ENCODE peak calls at places on chromosomes 3 and 15, in eight cellular contexts. One of them, this sample, is unnamed.

GRCh38 chr3:143552851-143553250 is 295.4 kb downstream of the SLC9A9 start:
- DNase-seq in progenitor cell of endocrine pancreas: no peak
- DNase-seq in A673: no peak
- DNase-seq in left ventricle myocardium inferior: no peak
- DNase-seq in cardiac fibroblast: no peak
- DNase-seq in AG04450: no peak
- DNase-seq in GM23338: no peak
- DNase-seq in foreskin fibroblast: no peak
- DNase-seq in this sample: no peak

GRCh38 chr15:40565333-40566238 is 744 bp upstream of the CCDC32 start:
- DNase-seq in progenitor cell of endocrine pancreas: no peak
- DNase-seq in A673: no peak
- DNase-seq in left ventricle myocardium inferior: no peak
- DNase-seq in cardiac fibroblast: no peak
- DNase-seq in AG04450: no peak
- DNase-seq in GM23338: no peak
- DNase-seq in foreskin fibroblast: no peak
- DNase-seq in this sample: no peak

GRCh38 chr3:60136606-60137005 is 1086.8 kb upstream of the CFAP20DC start:
- DNase-seq in progenitor cell of endocrine pancreas: no peak
- DNase-seq in A673: no peak
- DNase-seq in left ventricle myocardium inferior: no peak
- DNase-seq in cardiac fibroblast: no peak
- DNase-seq in AG04450: no peak
- DNase-seq in GM23338: no peak
- DNase-seq in foreskin fibroblast: no peak
- DNase-seq in this sample: no peak

GRCh38 chr15:101407439-101407838 is 82.1 kb downstream of the PCSK6 start:
- DNase-seq in progenitor cell of endocrine pancreas: no peak
- DNase-seq in A673: no peak
- DNase-seq in left ventricle myocardium inferior: no peak
- DNase-seq in cardiac fibroblast: no peak
- DNase-seq in AG04450: no peak
- DNase-seq in GM23338: no peak
- DNase-seq in foreskin fibroblast: no peak
- DNase-seq in this sample: no peak

GRCh38 chr3:158837232-158837631 is 35.4 kb downstream of the MFSD1 start:
- DNase-seq in progenitor cell of endocrine pancreas: no peak
- DNase-seq in A673: no peak
- DNase-seq in left ventricle myocardium inferior: no peak
- DNase-seq in cardiac fibroblast: no peak
- DNase-seq in AG04450: no peak
- DNase-seq in GM23338: no peak
- DNase-seq in foreskin fibroblast: no peak
- DNase-seq in this sample: no peak

GRCh38 chr3:183116051-183116614 is 16.8 kb upstream of the MCCC1 start:
- DNase-seq in progenitor cell of endocrine pancreas: peak; percentile 72
- DNase-seq in A673: peak; percentile 69
- DNase-seq in left ventricle myocardium inferior: no peak
- DNase-seq in cardiac fibroblast: no peak
- DNase-seq in AG04450: no peak
- DNase-seq in GM23338: peak; percentile 98
- DNase-seq in foreskin fibroblast: peak; percentile 18
- DNase-seq in this sample: no peak

GRCh38 chr3:175082631-175083030 is 223.5 kb downstream of the NAALADL2 start:
- DNase-seq in progenitor cell of endocrine pancreas: no peak
- DNase-seq in A673: no peak
- DNase-seq in left ventricle myocardium inferior: no peak
- DNase-seq in cardiac fibroblast: no peak
- DNase-seq in AG04450: no peak
- DNase-seq in GM23338: no peak
- DNase-seq in foreskin fibroblast: no peak
- DNase-seq in this sample: no peak

GRCh38 chr15:43524254-43524847 is 6.9 kb downstream of the MAP1A start:
- DNase-seq in progenitor cell of endocrine pancreas: no peak
- DNase-seq in A673: no peak
- DNase-seq in left ventricle myocardium inferior: no peak
- DNase-seq in cardiac fibroblast: no peak
- DNase-seq in AG04450: no peak
- DNase-seq in GM23338: no peak
- DNase-seq in foreskin fibroblast: no peak
- DNase-seq in this sample: no peak

GRCh38 chr15:92021765-92022164 is 168.3 kb downstream of the SLCO3A1 start:
- DNase-seq in progenitor cell of endocrine pancreas: no peak
- DNase-seq in A673: no peak
- DNase-seq in left ventricle myocardium inferior: no peak
- DNase-seq in cardiac fibroblast: no peak
- DNase-seq in AG04450: no peak
- DNase-seq in GM23338: no peak
- DNase-seq in foreskin fibroblast: no peak
- DNase-seq in this sample: no peak

GRCh38 chr3:27681249-27681748 is 40.8 kb downstream of the EOMES start:
- DNase-seq in progenitor cell of endocrine pancreas: no peak
- DNase-seq in A673: peak; percentile 79
- DNase-seq in left ventricle myocardium inferior: no peak
- DNase-seq in cardiac fibroblast: peak; percentile 93
- DNase-seq in AG04450: peak; percentile 59
- DNase-seq in GM23338: peak; percentile 91
- DNase-seq in foreskin fibroblast: peak; percentile 90
- DNase-seq in this sample: no peak

GRCh38 chr3:185225523-185225922 is 28.3 kb downstream of the EHHADH start:
- DNase-seq in progenitor cell of endocrine pancreas: no peak
- DNase-seq in A673: no peak
- DNase-seq in left ventricle myocardium inferior: no peak
- DNase-seq in cardiac fibroblast: peak; percentile 41
- DNase-seq in AG04450: peak; percentile 44
- DNase-seq in GM23338: no peak
- DNase-seq in foreskin fibroblast: peak; percentile 73
- DNase-seq in this sample: no peak

GRCh38 chr3:156382458-156383346 is 172.2 kb downstream of the SSR3 start:
- DNase-seq in progenitor cell of endocrine pancreas: no peak
- DNase-seq in A673: peak; percentile 70
- DNase-seq in left ventricle myocardium inferior: no peak
- DNase-seq in cardiac fibroblast: peak; percentile 51
- DNase-seq in AG04450: no peak
- DNase-seq in GM23338: peak; percentile 77
- DNase-seq in foreskin fibroblast: peak; percentile 50
- DNase-seq in this sample: no peak

GRCh38 chr3:4712109-4712508 is 219.0 kb downstream of the ITPR1 start:
- DNase-seq in progenitor cell of endocrine pancreas: no peak
- DNase-seq in A673: no peak
- DNase-seq in left ventricle myocardium inferior: no peak
- DNase-seq in cardiac fibroblast: peak; percentile 70
- DNase-seq in AG04450: no peak
- DNase-seq in GM23338: peak; percentile 51
- DNase-seq in foreskin fibroblast: peak; percentile 7
- DNase-seq in this sample: no peak

GRCh38 chr3:178777718-178778411 is 241.6 kb downstream of the KCNMB2 start:
- DNase-seq in progenitor cell of endocrine pancreas: no peak
- DNase-seq in A673: no peak
- DNase-seq in left ventricle myocardium inferior: no peak
- DNase-seq in cardiac fibroblast: no peak
- DNase-seq in AG04450: no peak
- DNase-seq in GM23338: no peak
- DNase-seq in foreskin fibroblast: peak; percentile 70
- DNase-seq in this sample: no peak

GRCh38 chr15:34889486-34889885 is 80.1 kb downstream of the AQR start:
- DNase-seq in progenitor cell of endocrine pancreas: no peak
- DNase-seq in A673: no peak
- DNase-seq in left ventricle myocardium inferior: no peak
- DNase-seq in cardiac fibroblast: peak; percentile 11
- DNase-seq in AG04450: no peak
- DNase-seq in GM23338: no peak
- DNase-seq in foreskin fibroblast: peak; percentile 47
- DNase-seq in this sample: no peak

GRCh38 chr15:76663529-76663928 is 241.6 kb downstream of the SCAPER start:
- DNase-seq in progenitor cell of endocrine pancreas: no peak
- DNase-seq in A673: no peak
- DNase-seq in left ventricle myocardium inferior: no peak
- DNase-seq in cardiac fibroblast: no peak
- DNase-seq in AG04450: no peak
- DNase-seq in GM23338: no peak
- DNase-seq in foreskin fibroblast: no peak
- DNase-seq in this sample: no peak

GRCh38 chr3:76410762-76411281 is 625.5 kb upstream of the ZNF717 start:
- DNase-seq in progenitor cell of endocrine pancreas: no peak
- DNase-seq in A673: no peak
- DNase-seq in left ventricle myocardium inferior: no peak
- DNase-seq in cardiac fibroblast: no peak
- DNase-seq in AG04450: no peak
- DNase-seq in GM23338: no peak
- DNase-seq in foreskin fibroblast: peak; percentile 10
- DNase-seq in this sample: no peak

GRCh38 chr15:91356083-91356482 is 256.0 kb downstream of the SV2B start:
- DNase-seq in progenitor cell of endocrine pancreas: no peak
- DNase-seq in A673: no peak
- DNase-seq in left ventricle myocardium inferior: no peak
- DNase-seq in cardiac fibroblast: no peak
- DNase-seq in AG04450: no peak
- DNase-seq in GM23338: no peak
- DNase-seq in foreskin fibroblast: no peak
- DNase-seq in this sample: no peak

GRCh38 chr3:117322866-117323265 is 613.3 kb downstream of the TUSC7 start:
- DNase-seq in progenitor cell of endocrine pancreas: no peak
- DNase-seq in A673: peak; percentile 31
- DNase-seq in left ventricle myocardium inferior: no peak
- DNase-seq in cardiac fibroblast: peak; percentile 2
- DNase-seq in AG04450: no peak
- DNase-seq in GM23338: peak; percentile 76
- DNase-seq in foreskin fibroblast: peak; percentile 32
- DNase-seq in this sample: no peak

GRCh38 chr3:184953396-184953795 is 141.4 kb downstream of the VPS8 start:
- DNase-seq in progenitor cell of endocrine pancreas: no peak
- DNase-seq in A673: no peak
- DNase-seq in left ventricle myocardium inferior: no peak
- DNase-seq in cardiac fibroblast: no peak
- DNase-seq in AG04450: no peak
- DNase-seq in GM23338: peak; percentile 47
- DNase-seq in foreskin fibroblast: no peak
- DNase-seq in this sample: no peak

GRCh38 chr3:135267487-135267886 is 472.4 kb downstream of the EPHB1 start:
- DNase-seq in progenitor cell of endocrine pancreas: no peak
- DNase-seq in A673: no peak
- DNase-seq in left ventricle myocardium inferior: no peak
- DNase-seq in cardiac fibroblast: no peak
- DNase-seq in AG04450: no peak
- DNase-seq in GM23338: no peak
- DNase-seq in foreskin fibroblast: no peak
- DNase-seq in this sample: no peak

GRCh38 chr3:153625506-153625905 is 463.5 kb downstream of the RAP2B start:
- DNase-seq in progenitor cell of endocrine pancreas: no peak
- DNase-seq in A673: peak; percentile 29
- DNase-seq in left ventricle myocardium inferior: no peak
- DNase-seq in cardiac fibroblast: no peak
- DNase-seq in AG04450: no peak
- DNase-seq in GM23338: no peak
- DNase-seq in foreskin fibroblast: peak; percentile 24
- DNase-seq in this sample: no peak

GRCh38 chr3:191085091-191085490 is 114.0 kb upstream of the OSTN start:
- DNase-seq in progenitor cell of endocrine pancreas: no peak
- DNase-seq in A673: no peak
- DNase-seq in left ventricle myocardium inferior: no peak
- DNase-seq in cardiac fibroblast: peak; percentile 44
- DNase-seq in AG04450: no peak
- DNase-seq in GM23338: no peak
- DNase-seq in foreskin fibroblast: peak; percentile 55
- DNase-seq in this sample: no peak

DNA sequence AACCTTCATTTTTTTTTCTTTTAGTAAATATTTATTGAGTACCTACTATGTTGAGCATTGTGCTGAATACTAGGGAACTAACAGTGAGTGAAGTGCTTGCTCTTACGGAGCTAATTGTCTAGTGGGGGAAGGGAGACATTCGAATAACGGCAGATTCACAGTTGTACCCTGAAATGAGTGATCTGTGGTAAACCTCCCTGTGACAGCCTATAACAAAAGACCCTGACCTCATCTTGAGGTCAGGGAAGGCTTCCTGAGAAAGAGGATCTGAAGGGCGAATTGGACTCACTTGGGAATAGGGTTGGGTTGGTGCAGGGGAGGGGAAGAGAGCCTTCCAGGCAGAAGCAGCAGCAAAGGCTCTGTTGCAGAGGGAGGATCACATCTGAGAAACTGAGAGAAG is 13.2 kb downstream of the HPS3 start:
- DNase-seq in progenitor cell of endocrine pancreas: no peak
- DNase-seq in A673: no peak
- DNase-seq in left ventricle myocardium inferior: no peak
- DNase-seq in cardiac fibroblast: no peak
- DNase-seq in AG04450: no peak
- DNase-seq in GM23338: no peak
- DNase-seq in foreskin fibroblast: no peak
- DNase-seq in this sample: no peak
- TF ChIP-seq CTCF in progenitor cell of endocrine pancreas: no peak
- TF ChIP-seq CTCF in A673: no peak
- TF ChIP-seq CTCF in left ventricle myocardium inferior: no peak
- TF ChIP-seq CTCF in cardiac fibroblast: no peak
- TF ChIP-seq CTCF in AG04450: no peak
- TF ChIP-seq CTCF in GM23338: no peak
- TF ChIP-seq CTCF in foreskin fibroblast: no peak
- TF ChIP-seq CTCF in this sample: no peak

GRCh38 chr3:112437146-112438022 is 61.9 kb downstream of the BTLA start:
- DNase-seq in progenitor cell of endocrine pancreas: no peak
- DNase-seq in A673: peak; percentile 35
- DNase-seq in left ventricle myocardium inferior: no peak
- DNase-seq in cardiac fibroblast: peak; percentile 58
- DNase-seq in AG04450: peak; percentile 8
- DNase-seq in GM23338: peak; percentile 71
- DNase-seq in foreskin fibroblast: peak; percentile 57
- DNase-seq in this sample: no peak
- TF ChIP-seq CTCF in progenitor cell of endocrine pancreas: no peak
- TF ChIP-seq CTCF in A673: peak; percentile 51
- TF ChIP-seq CTCF in left ventricle myocardium inferior: peak; percentile 42
- TF ChIP-seq CTCF in cardiac fibroblast: peak; percentile 61
- TF ChIP-seq CTCF in AG04450: peak; percentile 60
- TF ChIP-seq CTCF in GM23338: peak; percentile 67
- TF ChIP-seq CTCF in foreskin fibroblast: peak; percentile 45
- TF ChIP-seq CTCF in this sample: peak; percentile 12

DNA sequence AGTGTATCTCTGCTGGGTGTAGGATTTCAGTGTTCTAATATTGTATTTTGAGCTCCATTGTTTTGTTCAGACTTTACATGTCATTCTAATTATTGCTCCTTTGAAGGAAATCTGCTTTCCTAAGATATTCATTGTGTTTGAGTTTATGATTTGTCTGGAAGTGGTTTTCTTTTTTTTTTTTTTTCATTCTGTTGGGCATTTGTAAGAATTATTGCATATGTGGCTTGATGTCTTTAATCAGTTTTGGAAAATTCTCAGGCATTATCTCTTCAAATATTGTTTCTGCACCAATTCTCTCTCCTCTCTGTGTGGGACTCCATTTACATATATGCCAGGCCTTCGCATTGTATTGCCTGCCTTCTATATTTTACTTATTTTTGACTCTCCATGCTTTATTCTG is 65.8 kb upstream of the RNU6-1 start:
- DNase-seq in progenitor cell of endocrine pancreas: no peak
- DNase-seq in A673: no peak
- DNase-seq in left ventricle myocardium inferior: no peak
- DNase-seq in cardiac fibroblast: no peak
- DNase-seq in AG04450: no peak
- DNase-seq in GM23338: no peak
- DNase-seq in foreskin fibroblast: no peak
- DNase-seq in this sample: no peak
- TF ChIP-seq CTCF in progenitor cell of endocrine pancreas: no peak
- TF ChIP-seq CTCF in A673: no peak
- TF ChIP-seq CTCF in left ventricle myocardium inferior: no peak
- TF ChIP-seq CTCF in cardiac fibroblast: no peak
- TF ChIP-seq CTCF in AG04450: no peak
- TF ChIP-seq CTCF in GM23338: no peak
- TF ChIP-seq CTCF in foreskin fibroblast: no peak
- TF ChIP-seq CTCF in this sample: no peak

GRCh38 chr15:62912282-62912681 is 130.3 kb upstream of the TPM1 start:
- DNase-seq in progenitor cell of endocrine pancreas: no peak
- DNase-seq in A673: no peak
- DNase-seq in left ventricle myocardium inferior: no peak
- DNase-seq in cardiac fibroblast: no peak
- DNase-seq in AG04450: no peak
- DNase-seq in GM23338: no peak
- DNase-seq in foreskin fibroblast: no peak
- DNase-seq in this sample: no peak
- TF ChIP-seq CTCF in progenitor cell of endocrine pancreas: no peak
- TF ChIP-seq CTCF in A673: no peak
- TF ChIP-seq CTCF in left ventricle myocardium inferior: no peak
- TF ChIP-seq CTCF in cardiac fibroblast: no peak
- TF ChIP-seq CTCF in AG04450: no peak
- TF ChIP-seq CTCF in GM23338: no peak
- TF ChIP-seq CTCF in foreskin fibroblast: no peak
- TF ChIP-seq CTCF in this sample: no peak